ENCODE peak calls at places on chromosomes 6 and 20, in nine cellular contexts. T, S, O, J, E, H, R, W and C are unnamed samples.

GRCh38 chr6:13554929-13555333 is 19.5 kb upstream of the SIRT5 start:
- DNase-seq in H (peak), R (peak), W (no peak), E (no peak), O (peak), S (no peak), J (no peak), T (no peak), C (no peak)

GRCh38 chr6:77822265-77822664 is 169.4 kb downstream of the MEI4 start:
- DNase-seq in H (no peak), T (no peak), W (no peak), S (no peak), J (no peak), O (no peak), E (no peak), R (no peak), C (no peak)

GRCh38 chr6:54737247-54737646 is 109.3 kb upstream of the FAM83B start:
- DNase-seq in S (no peak), R (no peak), W (no peak), J (no peak), T (no peak), H (peak), O (no peak), E (no peak), C (no peak)

GRCh38 chr20:56778765-56779195 is 149.7 kb downstream of the TFAP2C start:
- DNase-seq in E (no peak), H (peak), W (no peak), S (no peak), T (no peak), O (peak), R (peak), J (no peak), C (peak)

GRCh38 chr6:142416179-142416578 is 114.4 kb downstream of the ADGRG6 start:
- DNase-seq in T (no peak), S (no peak), E (peak), R (peak), J (no peak), O (no peak), H (peak), W (no peak), C (peak)

GRCh38 chr6:157169656-157170055 is 153.7 kb downstream of the TMEM242 start:
- DNase-seq in E (no peak), W (no peak), H (no peak), R (no peak), O (no peak), T (no peak), J (no peak), S (no peak), C (no peak)

GRCh38 chr6:17591292-17591691 is 8.8 kb upstream of the FAM8A1 start:
- DNase-seq in S (no peak), T (no peak), J (no peak), E (no peak), O (no peak), R (no peak), W (no peak), H (no peak), C (no peak)

GRCh38 chr6:48061630-48062029 is 49.4 kb downstream of the PTCHD4 start:
- DNase-seq in S (no peak), R (peak), O (no peak), T (no peak), W (no peak), E (no peak), H (no peak), J (no peak), C (no peak)

GRCh38 chr6:30282522-30282921 is 44.2 kb upstream of the TRIM39 start:
- DNase-seq in R (no peak), H (no peak), E (no peak), S (no peak), W (no peak), J (no peak), T (no peak), O (no peak), C (no peak)

GRCh38 chr6:144134737-144135136 is 15.6 kb upstream of the STX11 start:
- DNase-seq in E (no peak), O (no peak), H (no peak), T (no peak), R (no peak), W (no peak), J (no peak), S (no peak), C (no peak)

GRCh38 chr6:159151266-159151855 is 17.8 kb upstream of the FNDC1 start:
- DNase-seq in J (no peak), O (peak), W (peak), H (peak), S (peak), E (peak), R (peak), T (peak), C (peak)

GRCh38 chr6:75863784-75864183 is 114.7 kb downstream of the MYO6 start:
- DNase-seq in S (no peak), W (no peak), T (no peak), J (no peak), O (no peak), H (no peak), R (no peak), E (no peak), C (no peak)

GRCh38 chr6:116542426-116542825 is 3.1 kb downstream of the TRAPPC3L start:
- DNase-seq in W (no peak), O (no peak), S (no peak), H (no peak), T (no peak), J (no peak), E (no peak), R (no peak), C (no peak)

GRCh38 chr6:39700362-39700761 is 24.8 kb downstream of the KIF6 start:
- DNase-seq in W (no peak), O (no peak), E (no peak), S (no peak), R (no peak), H (no peak), T (no peak), J (no peak), C (no peak)

GRCh38 chr20:23358923-23359572 is 2.9 kb upstream of the GZF1 start:
- DNase-seq in R (no peak), J (no peak), W (no peak), H (no peak), E (no peak), T (no peak), O (no peak), S (no peak), C (no peak)

GRCh38 chr6:20534906-20535305 is 649 bp downstream of the CDKAL1 start:
- DNase-seq in J (peak), H (no peak), T (no peak), S (no peak), R (no peak), O (no peak), E (no peak), W (no peak), C (no peak)

GRCh38 chr6:37340639-37340943 is 13.2 kb upstream of the RNF8 start:
- DNase-seq in R (peak), W (no peak), H (no peak), O (no peak), T (no peak), E (no peak), J (no peak), S (no peak), C (no peak)
- H3K27ac ChIP-seq in R (no peak), W (no peak), H (no peak), O (no peak), T (no peak), E (no peak), J (no peak), S (no peak), C (peak)

GRCh38 chr20:62474585-62475026 is 1.2 kb downstream of the GATA5 start:
- DNase-seq in J (no peak), E (no peak), T (no peak), H (no peak), S (no peak), W (no peak), O (no peak), R (no peak), C (no peak)

GRCh38 chr20:62475819-62476073 is at the start of gene GATA5:
- DNase-seq in T (no peak), J (no peak), R (no peak), O (no peak), E (no peak), W (no peak), H (no peak), S (no peak), C (no peak)

GRCh38 chr20:62476074-62476838 is 461 bp upstream of the GATA5 start:
- DNase-seq in R (no peak), T (peak), H (peak), J (no peak), E (no peak), S (no peak), O (peak), W (no peak), C (no peak)

GRCh38 chr20:62473717-62474584 is 1.8 kb downstream of the GATA5 start:
- DNase-seq in E (no peak), W (no peak), T (no peak), S (no peak), R (no peak), O (no peak), J (no peak), H (peak), C (no peak)

GRCh38 chr20:62475027-62475818 is 572 bp downstream of the GATA5 start:
- DNase-seq in S (no peak), O (no peak), E (no peak), W (no peak), T (no peak), H (peak), J (no peak), R (no peak), C (no peak)
- H3K27ac ChIP-seq in S (no peak), O (no peak), E (no peak), W (no peak), T (no peak), H (no peak), J (no peak), R (no peak), C (no peak)

GRCh38 chr6:35751594-35751993 is 14.8 kb downstream of the ARMC12 start:
- DNase-seq in R (no peak), H (no peak), W (no peak), S (no peak), T (no peak), J (no peak), E (no peak), O (no peak), C (no peak)

GRCh38 chr6:35750557-35750956 is 13.7 kb downstream of the ARMC12 start:
- DNase-seq in W (no peak), T (no peak), O (no peak), H (no peak), E (no peak), J (no peak), S (no peak), R (no peak), C (no peak)

GRCh38 chr6:35755525-35755924 is 18.7 kb downstream of the ARMC12 start:
- DNase-seq in H (no peak), S (no peak), R (no peak), J (no peak), E (no peak), O (no peak), T (no peak), W (no peak), C (no peak)

GRCh38 chr6:35754452-35755321 is 17.9 kb downstream of the ARMC12 start:
- DNase-seq in J (no peak), O (peak), R (peak), H (no peak), S (no peak), E (no peak), W (no peak), T (no peak), C (no peak)

DNA sequence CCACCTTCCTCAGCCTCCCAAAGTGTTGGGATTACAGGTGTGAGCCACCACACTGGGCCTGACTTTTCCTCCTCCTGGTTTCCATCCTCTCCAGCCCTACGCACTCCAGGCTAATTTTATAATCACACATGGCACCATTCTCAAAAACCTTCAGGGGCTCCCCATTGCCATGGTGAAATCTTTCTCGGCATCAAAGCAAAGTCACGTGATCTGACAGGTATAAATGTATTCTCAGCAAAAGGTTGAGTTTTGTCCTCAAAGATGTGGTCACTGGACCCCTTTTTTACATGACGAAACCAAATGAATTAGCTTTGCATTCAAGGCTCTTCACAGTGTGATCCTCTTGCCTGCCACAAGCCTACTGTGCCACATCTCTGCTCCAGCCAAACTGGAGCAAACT is 15.5 kb downstream of the ARMC12 start:
- DNase-seq in T (no peak), S (no peak), O (no peak), E (no peak), W (no peak), H (no peak), R (no peak), J (no peak), C (no peak)
- H3K27ac ChIP-seq in T (no peak), S (no peak), O (no peak), E (no peak), W (no peak), H (no peak), R (no peak), J (no peak), C (no peak)

GRCh38 chr20:38602185-38602581 is 574 bp downstream of the ARHGAP40 start:
- DNase-seq in R (no peak), E (no peak), J (no peak), O (no peak), T (no peak), H (peak), W (no peak), S (no peak), C (no peak)
- H3K27ac ChIP-seq in R (no peak), E (no peak), J (no peak), O (no peak), T (no peak), H (peak), W (no peak), S (no peak), C (no peak)

GRCh38 chr6:127570739-127571389 is 6.1 kb upstream of the C6orf58 start:
- DNase-seq in T (no peak), R (peak), W (no peak), E (no peak), O (no peak), S (no peak), H (no peak), J (no peak), C (no peak)
- H3K27ac ChIP-seq in T (no peak), R (no peak), W (no peak), E (no peak), O (no peak), S (no peak), H (no peak), J (no peak), C (no peak)